ENCODE peak calls at places on chromosomes 16 and 17, in six cellular contexts. F is activated CD4-positive, alpha-beta T cell treated with anti-CD3 and anti-CD28 coated beads, Interleukin-2, amount 50 U/mL, for 1 hour; E is CD8-positive, alpha-beta memory T cell; V is stimulated activated CD4-positive, alpha-beta T cell treated with anti-CD3 and anti-CD28 coated beads, Interleukin-4, amount 100 ng/mL, for 1 hour; Z is AG09309; L is RPMI7951. U is an unnamed sample.

GRCh38 chr17:18967806-18968744 is 16.1 kb downstream of the SLC5A10 start:
- DNase-seq in F (no peak), E (no peak), V (no peak), Z (no peak), L (peak; percentile 19), U (no peak)

GRCh38 chr17:61687769-61688168 is 96.8 kb upstream of the NACA2 start:
- DNase-seq in F (no peak), E (no peak), V (no peak), Z (no peak), L (no peak), U (no peak)

GRCh38 chr17:2174048-2174447 is 119.1 kb downstream of the HIC1 start:
- DNase-seq in F (no peak), E (no peak), V (no peak), Z (no peak), L (no peak), U (no peak)

GRCh38 chr16:66270333-66270927 is 96.1 kb upstream of the CDH5 start:
- DNase-seq in F (peak; percentile 55), E (peak; percentile 28), V (peak; percentile 68), Z (no peak), L (peak; percentile 67), U (peak; percentile 57)

GRCh38 chr17:57088298-57088697 is 3.3 kb downstream of the AKAP1 start:
- DNase-seq in F (no peak), E (no peak), V (no peak), Z (no peak), L (no peak), U (no peak)

GRCh38 chr16:27401768-27402568 is at the start of gene IL21R:
- DNase-seq in F (peak; percentile 87), E (peak; percentile 82), V (peak; percentile 81), Z (peak; percentile 46), L (peak; percentile 79), U (peak; percentile 98)

GRCh38 chr16:74752258-74752657 is 22.4 kb downstream of the FA2H start:
- DNase-seq in F (no peak), E (no peak), V (no peak), Z (no peak), L (no peak), U (no peak)

GRCh38 chr16:51636913-51637743 is 486.1 kb upstream of the SALL1 start:
- DNase-seq in F (no peak), E (no peak), V (no peak), Z (peak; percentile 27), L (peak; percentile 99), U (no peak)

GRCh38 chr17:40333781-40334453 is 24.9 kb downstream of the RARA start:
- DNase-seq in F (no peak), E (no peak), V (no peak), Z (no peak), L (no peak), U (no peak)

GRCh38 chr17:2949469-2950044 is 113.8 kb downstream of the OR1D5 start:
- DNase-seq in F (no peak), E (no peak), V (no peak), Z (no peak), L (peak; percentile 85), U (peak; percentile 75)

GRCh38 chr16:88298166-88298881 is 84.4 kb upstream of the ZNF469 start:
- DNase-seq in F (no peak), E (no peak), V (no peak), Z (no peak), L (peak; percentile 65), U (no peak)

GRCh38 chr16:29745853-29746345 is at the start of gene C16orf54:
- DNase-seq in F (peak; percentile 90), E (peak; percentile 95), V (peak; percentile 67), Z (no peak), L (peak; percentile 36), U (no peak)

GRCh38 chr16:4323845-4324478 is 8.1 kb downstream of the GLIS2 start:
- DNase-seq in F (no peak), E (no peak), V (no peak), Z (no peak), L (no peak), U (peak; percentile 55)

GRCh38 chr16:65975049-65975708 is 391.3 kb upstream of the CDH5 start:
- DNase-seq in F (no peak), E (no peak), V (no peak), Z (peak; percentile 34), L (peak; percentile 88), U (no peak)

GRCh38 chr16:48393843-48394703 is 8.9 kb upstream of the SIAH1 start:
- DNase-seq in F (no peak), E (no peak), V (peak; percentile 3), Z (peak; percentile 57), L (no peak), U (no peak)

GRCh38 chr17:67054011-67054591 is 9.7 kb downstream of the CACNG1 start:
- DNase-seq in F (no peak), E (no peak), V (no peak), Z (no peak), L (no peak), U (peak; percentile 41)

GRCh38 chr16:84582958-84583516 is 34.8 kb downstream of the COTL1 start:
- DNase-seq in F (no peak), E (no peak), V (no peak), Z (no peak), L (peak; percentile 28), U (peak; percentile 84)

GRCh38 chr17:45305532-45306087 is 11.2 kb downstream of the MAP3K14 start:
- DNase-seq in F (no peak), E (no peak), V (no peak), Z (no peak), L (peak; percentile 86), U (peak; percentile 64)

GRCh38 chr16:3009568-3010390 is 2.9 kb upstream of the CLDN9 start:
- DNase-seq in F (no peak), E (no peak), V (no peak), Z (no peak), L (no peak), U (no peak)

GRCh38 chr16:51002889-51003490 is 148.1 kb downstream of the SALL1 start:
- DNase-seq in F (no peak), E (no peak), V (no peak), Z (no peak), L (no peak), U (no peak)

GRCh38 chr17:78532311-78532710 is 44.9 kb downstream of the DNAH17 start:
- DNase-seq in F (no peak), E (no peak), V (no peak), Z (no peak), L (no peak), U (no peak)

GRCh38 chr16:68756250-68757051 is 19.4 kb downstream of the CDH1 start:
- DNase-seq in F (peak; percentile 10), E (no peak), V (peak; percentile 65), Z (no peak), L (no peak), U (peak; percentile 36)

GRCh38 chr17:59786536-59787319 is 79.3 kb downstream of the VMP1 start:
- DNase-seq in F (peak; percentile 51), E (peak; percentile 65), V (peak; percentile 46), Z (peak; percentile 100), L (peak; percentile 99), U (peak; percentile 98)

GRCh38 chr16:15721018-15721417 is 71.0 kb downstream of the NDE1 start:
- DNase-seq in F (no peak), E (no peak), V (no peak), Z (no peak), L (no peak), U (no peak)

GRCh38 chr16:61179571-61179970 is 856.7 kb downstream of the CDH8 start:
- DNase-seq in F (no peak), E (no peak), V (no peak), Z (no peak), L (no peak), U (no peak)

GRCh38 chr16:90018297-90019200 is 707 bp downstream of the DBNDD1 start:
- DNase-seq in F (no peak), E (no peak), V (no peak), Z (no peak), L (no peak), U (no peak)

GRCh38 chr17:16927641-16928321 is 44.1 kb downstream of the TNFRSF13B start:
- DNase-seq in F (no peak), E (no peak), V (no peak), Z (no peak), L (no peak), U (no peak)

GRCh38 chr16:10970065-10970464 is 25.7 kb downstream of the CLEC16A start:
- DNase-seq in F (no peak), E (no peak), V (no peak), Z (no peak), L (no peak), U (no peak)

GRCh38 chr16:4246777-4247476 is 5.0 kb upstream of the SRL start:
- DNase-seq in F (no peak), E (no peak), V (no peak), Z (no peak), L (no peak), U (no peak)

GRCh38 chr17:4710693-4711634 is 532 bp downstream of the ARRB2 start:
- DNase-seq in F (peak; percentile 44), E (peak; percentile 18), V (peak; percentile 23), Z (no peak), L (no peak), U (no peak)

GRCh38 chr16:66274335-66275110 is 92.0 kb upstream of the CDH5 start:
- DNase-seq in F (no peak), E (no peak), V (no peak), Z (no peak), L (peak; percentile 51), U (no peak)

GRCh38 chr17:65901394-65901793 is 290.5 kb downstream of the CEP112 start:
- DNase-seq in F (no peak), E (no peak), V (no peak), Z (no peak), L (no peak), U (peak; percentile 12)

GRCh38 chr17:28747046-28747691 is 3.4 kb downstream of the TRAF4 start:
- DNase-seq in F (no peak), E (no peak), V (no peak), Z (no peak), L (no peak), U (peak; percentile 58)

GRCh38 chr17:45902892-45903346 is 8.6 kb downstream of the MAPT start:
- DNase-seq in F (no peak), E (no peak), V (no peak), Z (no peak), L (no peak), U (no peak)

GRCh38 chr17:59423137-59423703 is 91.8 kb downstream of the YPEL2 start:
- DNase-seq in F (no peak), E (no peak), V (no peak), Z (no peak), L (peak; percentile 62), U (peak; percentile 62)

GRCh38 chr17:57215317-57215716 is 41.0 kb upstream of the MSI2 start:
- DNase-seq in F (no peak), E (no peak), V (no peak), Z (no peak), L (no peak), U (peak; percentile 23)

GRCh38 chr17:64097196-64097936 is 32.6 kb downstream of the ERN1 start:
- DNase-seq in F (no peak), E (no peak), V (no peak), Z (no peak), L (peak; percentile 22), U (no peak)

GRCh38 chr16:31088459-31089183 is at the start of gene PRSS53:
- DNase-seq in F (no peak), E (no peak), V (no peak), Z (no peak), L (no peak), U (no peak)

GRCh38 chr17:48261297-48261880 is 153.8 kb downstream of the SNX11 start:
- DNase-seq in F (no peak), E (no peak), V (no peak), Z (no peak), L (peak; percentile 32), U (peak; percentile 41)

GRCh38 chr17:73798111-73798748 is 154.0 kb upstream of the SDK2 start:
- DNase-seq in F (no peak), E (no peak), V (no peak), Z (peak; percentile 25), L (peak; percentile 98), U (no peak)

U was measured in myocyte.